ENCODE peak calls at places on chromosomes 13 and 19, in nine cellular contexts. One of them, this sample, is unnamed.

GRCh38 chr13:23629566-23630272 is 59.5 kb downstream of the TNFRSF19 start:
- DNase-seq in cardiac fibroblast: no peak
- DNase-seq in neural progenitor cell: no peak
- DNase-seq in tibial artery: no peak
- DNase-seq in adipocyte: no peak
- DNase-seq in left ventricle myocardium inferior: no peak
- DNase-seq in brain microvascular endothelial cell: no peak
- DNase-seq in tibial nerve: no peak
- DNase-seq in lower leg skin: no peak
- DNase-seq in this sample: no peak

GRCh38 chr13:84037937-84038464 is 155.7 kb upstream of the SLITRK1 start:
- DNase-seq in tibial artery: no peak
- DNase-seq in lower leg skin: no peak
- DNase-seq in tibial nerve: no peak
- DNase-seq in left ventricle myocardium inferior: no peak
- DNase-seq in brain microvascular endothelial cell: no peak
- DNase-seq in neural progenitor cell: peak; percentile 59
- DNase-seq in cardiac fibroblast: no peak
- DNase-seq in adipocyte: no peak
- DNase-seq in this sample: peak; percentile 83

GRCh38 chr13:46552888-46553520 is at the start of gene LRCH1:
- DNase-seq in tibial nerve: peak; percentile 79
- DNase-seq in cardiac fibroblast: peak; percentile 94
- DNase-seq in tibial artery: peak; percentile 89
- DNase-seq in brain microvascular endothelial cell: peak; percentile 88
- DNase-seq in adipocyte: peak; percentile 95
- DNase-seq in left ventricle myocardium inferior: peak; percentile 93
- DNase-seq in lower leg skin: peak; percentile 85
- DNase-seq in neural progenitor cell: peak; percentile 91
- DNase-seq in this sample: peak; percentile 74

GRCh38 chr13:51832471-51833152 is 12.4 kb downstream of the TMEM272 start:
- DNase-seq in adipocyte: peak; percentile 59
- DNase-seq in brain microvascular endothelial cell: no peak
- DNase-seq in left ventricle myocardium inferior: no peak
- DNase-seq in tibial nerve: peak; percentile 39
- DNase-seq in tibial artery: peak; percentile 49
- DNase-seq in neural progenitor cell: peak; percentile 48
- DNase-seq in lower leg skin: no peak
- DNase-seq in cardiac fibroblast: peak; percentile 62
- DNase-seq in this sample: peak; percentile 64

GRCh38 chr13:67464154-67464553 is 234.0 kb upstream of the PCDH9 start:
- DNase-seq in cardiac fibroblast: no peak
- DNase-seq in tibial artery: no peak
- DNase-seq in lower leg skin: no peak
- DNase-seq in brain microvascular endothelial cell: no peak
- DNase-seq in adipocyte: no peak
- DNase-seq in left ventricle myocardium inferior: no peak
- DNase-seq in tibial nerve: no peak
- DNase-seq in neural progenitor cell: no peak
- DNase-seq in this sample: no peak

GRCh38 chr19:48795855-48796142 is 15.0 kb downstream of the BCAT2 start:
- DNase-seq in brain microvascular endothelial cell: no peak
- DNase-seq in left ventricle myocardium inferior: peak; percentile 52
- DNase-seq in neural progenitor cell: no peak
- DNase-seq in tibial artery: peak; percentile 68
- DNase-seq in lower leg skin: no peak
- DNase-seq in cardiac fibroblast: no peak
- DNase-seq in tibial nerve: no peak
- DNase-seq in adipocyte: no peak
- DNase-seq in this sample: no peak

GRCh38 chr13:41962994-41963393 is 2.1 kb upstream of the VWA8 start:
- DNase-seq in tibial nerve: no peak
- DNase-seq in adipocyte: no peak
- DNase-seq in brain microvascular endothelial cell: no peak
- DNase-seq in left ventricle myocardium inferior: no peak
- DNase-seq in neural progenitor cell: no peak
- DNase-seq in lower leg skin: no peak
- DNase-seq in tibial artery: no peak
- DNase-seq in cardiac fibroblast: no peak
- DNase-seq in this sample: no peak

GRCh38 chr13:30818323-30818960 is 83.1 kb downstream of the ALOX5AP start:
- DNase-seq in brain microvascular endothelial cell: peak; percentile 82
- DNase-seq in lower leg skin: peak; percentile 56
- DNase-seq in adipocyte: no peak
- DNase-seq in cardiac fibroblast: peak; percentile 97
- DNase-seq in left ventricle myocardium inferior: no peak
- DNase-seq in tibial nerve: no peak
- DNase-seq in neural progenitor cell: no peak
- DNase-seq in tibial artery: peak; percentile 79
- DNase-seq in this sample: no peak

GRCh38 chr19:14149509-14149994 is 13.2 kb upstream of the ASF1B start:
- DNase-seq in adipocyte: no peak
- DNase-seq in tibial artery: peak; percentile 85
- DNase-seq in neural progenitor cell: no peak
- DNase-seq in left ventricle myocardium inferior: peak; percentile 85
- DNase-seq in lower leg skin: peak; percentile 70
- DNase-seq in brain microvascular endothelial cell: no peak
- DNase-seq in tibial nerve: peak; percentile 59
- DNase-seq in cardiac fibroblast: peak; percentile 89
- DNase-seq in this sample: peak; percentile 22

GRCh38 chr13:43094901-43095300 is 71.5 kb downstream of the DNAJC15 start:
- DNase-seq in adipocyte: no peak
- DNase-seq in left ventricle myocardium inferior: no peak
- DNase-seq in tibial nerve: no peak
- DNase-seq in brain microvascular endothelial cell: no peak
- DNase-seq in neural progenitor cell: no peak
- DNase-seq in cardiac fibroblast: no peak
- DNase-seq in lower leg skin: no peak
- DNase-seq in tibial artery: no peak
- DNase-seq in this sample: no peak
- H3K4me3 ChIP-seq in adipocyte: no peak overlapping the region
- H3K4me3 ChIP-seq in left ventricle myocardium inferior: no peak overlapping the region
- H3K4me3 ChIP-seq in tibial nerve: no peak overlapping the region
- H3K4me3 ChIP-seq in brain microvascular endothelial cell: no peak overlapping the region
- H3K4me3 ChIP-seq in neural progenitor cell: no peak overlapping the region
- H3K4me3 ChIP-seq in cardiac fibroblast: no peak overlapping the region
- H3K4me3 ChIP-seq in lower leg skin: no peak overlapping the region
- H3K4me3 ChIP-seq in tibial artery: no peak overlapping the region
- H3K4me3 ChIP-seq in this sample: no peak overlapping the region

DNA sequence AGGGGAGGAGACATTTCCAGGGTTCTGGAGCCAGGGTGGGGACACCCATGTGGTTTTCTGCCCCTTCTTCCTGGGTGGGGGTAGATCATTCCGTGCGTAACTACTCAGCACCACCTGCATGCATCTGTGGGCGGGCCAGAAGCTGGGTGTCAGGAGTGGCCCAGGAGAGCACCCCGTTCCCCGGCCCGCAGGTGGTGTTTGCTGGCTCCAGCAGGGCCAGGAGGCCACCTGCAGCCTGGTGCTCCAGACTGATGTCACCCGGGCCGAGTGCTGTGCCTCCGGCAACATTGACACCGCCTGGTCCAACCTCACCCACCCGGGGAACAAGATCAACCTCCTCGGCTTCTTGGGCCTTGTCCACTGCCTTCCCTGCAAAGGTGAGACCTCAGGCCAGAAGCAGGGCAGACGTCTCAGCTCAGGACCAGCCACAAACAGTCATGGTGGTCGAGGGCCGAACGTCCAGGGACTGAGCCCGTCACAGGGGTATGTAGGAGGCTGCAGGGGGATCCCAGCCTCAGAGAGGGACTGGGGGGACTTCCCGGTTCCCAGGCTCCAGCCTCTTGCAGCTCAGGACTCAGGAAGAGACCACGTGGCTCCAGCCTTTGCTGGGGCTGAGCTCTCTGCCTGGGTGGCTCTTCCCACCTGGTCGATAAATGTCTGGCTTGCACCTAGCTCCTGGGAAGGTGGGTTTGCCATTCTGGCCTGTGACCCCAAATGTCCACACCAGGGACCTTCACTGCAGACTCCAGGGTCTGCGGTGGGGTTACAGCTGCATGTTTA is 1.6 kb downstream of the FSTL3 start:
- DNase-seq in tibial artery: peak; percentile 20
- DNase-seq in neural progenitor cell: no peak
- DNase-seq in tibial nerve: no peak
- DNase-seq in left ventricle myocardium inferior: no peak
- DNase-seq in brain microvascular endothelial cell: peak; percentile 31
- DNase-seq in lower leg skin: no peak
- DNase-seq in adipocyte: peak; percentile 27
- DNase-seq in cardiac fibroblast: no peak
- DNase-seq in this sample: no peak
- H3K4me3 ChIP-seq in tibial artery: peak overlapping the region; percentile 61
- H3K4me3 ChIP-seq in neural progenitor cell: no peak overlapping the region
- H3K4me3 ChIP-seq in tibial nerve: peak overlapping the region; percentile 77
- H3K4me3 ChIP-seq in left ventricle myocardium inferior: peak overlapping the region; percentile 90
- H3K4me3 ChIP-seq in brain microvascular endothelial cell: peak overlapping the region; percentile 81
- H3K4me3 ChIP-seq in lower leg skin: no peak overlapping the region
- H3K4me3 ChIP-seq in adipocyte: peak overlapping the region; percentile 72
- H3K4me3 ChIP-seq in cardiac fibroblast: peak overlapping the region; percentile 79
- H3K4me3 ChIP-seq in this sample: no peak overlapping the region

GRCh38 chr13:43365042-43365344 is 341.6 kb downstream of the DNAJC15 start:
- DNase-seq in cardiac fibroblast: no peak
- DNase-seq in brain microvascular endothelial cell: no peak
- DNase-seq in lower leg skin: no peak
- DNase-seq in tibial artery: no peak
- DNase-seq in adipocyte: no peak
- DNase-seq in neural progenitor cell: no peak
- DNase-seq in left ventricle myocardium inferior: no peak
- DNase-seq in tibial nerve: no peak
- DNase-seq in this sample: no peak

GRCh38 chr13:43364210-43365041 is 341.0 kb downstream of the DNAJC15 start:
- DNase-seq in neural progenitor cell: peak; percentile 28
- DNase-seq in cardiac fibroblast: peak; percentile 82
- DNase-seq in tibial nerve: no peak
- DNase-seq in adipocyte: no peak
- DNase-seq in lower leg skin: no peak
- DNase-seq in tibial artery: no peak
- DNase-seq in brain microvascular endothelial cell: peak; percentile 71
- DNase-seq in left ventricle myocardium inferior: no peak
- DNase-seq in this sample: no peak

GRCh38 chr13:43363156-43363918 is 340.0 kb downstream of the DNAJC15 start:
- DNase-seq in brain microvascular endothelial cell: no peak
- DNase-seq in left ventricle myocardium inferior: no peak
- DNase-seq in tibial artery: no peak
- DNase-seq in adipocyte: peak; percentile 35
- DNase-seq in neural progenitor cell: no peak
- DNase-seq in lower leg skin: no peak
- DNase-seq in tibial nerve: no peak
- DNase-seq in cardiac fibroblast: peak; percentile 68
- DNase-seq in this sample: no peak

GRCh38 chr13:43369319-43369718 is 345.9 kb downstream of the DNAJC15 start:
- DNase-seq in adipocyte: no peak
- DNase-seq in lower leg skin: no peak
- DNase-seq in brain microvascular endothelial cell: no peak
- DNase-seq in left ventricle myocardium inferior: no peak
- DNase-seq in tibial artery: no peak
- DNase-seq in cardiac fibroblast: no peak
- DNase-seq in neural progenitor cell: no peak
- DNase-seq in tibial nerve: no peak
- DNase-seq in this sample: no peak

DNA sequence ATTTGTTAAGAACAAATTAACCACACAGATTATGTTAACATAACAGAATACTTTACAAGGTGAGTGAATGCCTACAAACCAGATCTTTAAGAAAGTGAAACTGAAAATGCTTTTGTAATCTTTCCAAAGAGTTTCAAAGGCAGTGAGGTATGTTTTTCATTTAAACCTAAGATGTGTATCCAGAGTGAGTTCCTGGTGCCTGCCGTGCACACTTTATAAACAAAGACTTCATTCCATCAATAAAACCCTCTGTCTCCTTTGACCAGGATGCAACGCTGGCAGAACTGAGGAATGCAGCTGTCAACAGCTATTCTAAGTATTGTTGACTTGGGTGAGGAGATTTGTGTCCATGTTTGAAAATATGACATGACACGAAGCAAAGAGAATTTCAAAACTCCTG is 344.6 kb downstream of the DNAJC15 start:
- DNase-seq in adipocyte: peak; percentile 69
- DNase-seq in cardiac fibroblast: no peak
- DNase-seq in lower leg skin: no peak
- DNase-seq in brain microvascular endothelial cell: peak; percentile 0
- DNase-seq in tibial artery: no peak
- DNase-seq in tibial nerve: no peak
- DNase-seq in neural progenitor cell: no peak
- DNase-seq in left ventricle myocardium inferior: no peak
- DNase-seq in this sample: peak; percentile 35
- H3K4me3 ChIP-seq in adipocyte: peak overlapping the region; percentile 26
- H3K4me3 ChIP-seq in cardiac fibroblast: no peak overlapping the region
- H3K4me3 ChIP-seq in lower leg skin: no peak overlapping the region
- H3K4me3 ChIP-seq in brain microvascular endothelial cell: peak overlapping the region; percentile 9
- H3K4me3 ChIP-seq in tibial artery: peak overlapping the region; percentile 16
- H3K4me3 ChIP-seq in tibial nerve: no peak overlapping the region
- H3K4me3 ChIP-seq in neural progenitor cell: no peak overlapping the region
- H3K4me3 ChIP-seq in left ventricle myocardium inferior: peak overlapping the region; percentile 3
- H3K4me3 ChIP-seq in this sample: no peak overlapping the region

GRCh38 chr19:46520616-46521015 is 24.9 kb upstream of the PNMA8B start:
- DNase-seq in tibial nerve: no peak
- DNase-seq in neural progenitor cell: peak; percentile 31
- DNase-seq in left ventricle myocardium inferior: no peak
- DNase-seq in tibial artery: no peak
- DNase-seq in brain microvascular endothelial cell: no peak
- DNase-seq in adipocyte: no peak
- DNase-seq in lower leg skin: no peak
- DNase-seq in cardiac fibroblast: no peak
- DNase-seq in this sample: no peak
- H3K4me3 ChIP-seq in tibial nerve: no peak overlapping the region
- H3K4me3 ChIP-seq in neural progenitor cell: no peak overlapping the region
- H3K4me3 ChIP-seq in left ventricle myocardium inferior: no peak overlapping the region
- H3K4me3 ChIP-seq in tibial artery: no peak overlapping the region
- H3K4me3 ChIP-seq in brain microvascular endothelial cell: no peak overlapping the region
- H3K4me3 ChIP-seq in adipocyte: no peak overlapping the region
- H3K4me3 ChIP-seq in lower leg skin: no peak overlapping the region
- H3K4me3 ChIP-seq in cardiac fibroblast: no peak overlapping the region
- H3K4me3 ChIP-seq in this sample: no peak overlapping the region

DNA sequence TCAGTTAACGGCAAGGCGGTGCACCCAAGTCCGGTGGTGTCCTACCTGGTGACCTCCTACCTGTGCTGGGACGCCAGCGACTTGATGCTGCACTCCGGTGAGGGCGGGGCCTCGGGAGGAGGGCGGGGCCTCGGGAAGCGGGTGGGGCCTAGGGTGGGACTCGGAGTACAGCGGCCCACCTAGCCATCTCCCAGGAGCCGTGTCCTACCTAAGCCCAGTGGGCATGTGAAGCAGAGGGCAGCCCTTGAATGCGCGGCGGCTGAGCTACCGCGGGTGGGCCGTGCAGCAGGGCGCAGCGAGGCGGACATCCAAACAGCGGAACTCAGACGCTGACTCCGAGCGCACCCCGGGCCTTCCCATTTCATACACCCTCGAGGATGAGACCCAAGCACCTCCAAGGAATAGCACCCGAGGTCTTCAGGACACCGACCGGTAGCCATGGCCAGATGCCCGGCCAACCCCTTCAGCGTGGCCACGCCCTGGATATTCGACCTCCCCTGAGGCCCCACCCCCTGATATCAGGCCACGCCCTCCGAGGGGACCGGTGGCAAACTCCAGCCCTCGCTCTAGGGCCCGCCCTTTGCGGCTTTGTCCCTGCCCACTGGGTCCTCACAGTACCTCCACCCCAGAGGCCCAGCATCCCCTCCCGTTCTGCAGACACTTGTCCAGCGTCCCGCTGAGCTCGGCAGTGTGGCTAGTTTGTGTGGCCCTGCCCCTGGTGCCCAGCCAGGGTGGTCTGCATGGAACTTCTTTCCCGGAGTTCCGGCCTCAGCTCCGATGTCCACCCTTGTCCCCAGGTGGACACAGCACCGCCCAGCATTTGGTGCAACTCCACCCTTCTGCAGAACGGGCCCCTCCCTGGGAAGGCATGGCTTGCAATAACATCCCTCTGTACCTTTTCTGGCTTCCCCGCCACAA is 5.4 kb downstream of the KLK1 start:
- DNase-seq in tibial artery: no peak
- DNase-seq in left ventricle myocardium inferior: peak; percentile 37
- DNase-seq in cardiac fibroblast: peak; percentile 24
- DNase-seq in brain microvascular endothelial cell: peak; percentile 11
- DNase-seq in lower leg skin: no peak
- DNase-seq in neural progenitor cell: peak; percentile 92
- DNase-seq in adipocyte: peak; percentile 24
- DNase-seq in tibial nerve: no peak
- DNase-seq in this sample: no peak
- H3K4me3 ChIP-seq in tibial artery: peak overlapping the region; percentile 18
- H3K4me3 ChIP-seq in left ventricle myocardium inferior: peak overlapping the region; percentile 51
- H3K4me3 ChIP-seq in cardiac fibroblast: peak overlapping the region; percentile 41
- H3K4me3 ChIP-seq in brain microvascular endothelial cell: peak overlapping the region; percentile 35
- H3K4me3 ChIP-seq in lower leg skin: no peak overlapping the region
- H3K4me3 ChIP-seq in neural progenitor cell: peak overlapping the region; percentile 62
- H3K4me3 ChIP-seq in adipocyte: no peak overlapping the region
- H3K4me3 ChIP-seq in tibial nerve: no peak overlapping the region
- H3K4me3 ChIP-seq in this sample: no peak overlapping the region

This sample was measured in Jurkat, Clone E6-1.